ENCODE peak calls at places on chromosomes 2 and 18, in four cellular contexts. U is kidney epithelial cell, K is H9, O is activated T-cell treated with anti-CD3 and anti-CD28 coated beads for 1 hour. T is an unnamed sample.

GRCh38 chr2:172614932-172615331 is 59.0 kb downstream of the PDK1 start:
- DNase-seq in U (no peak), K (no peak), O (no peak), T (peak; percentile 10)

GRCh38 chr2:149330127-149331022 is at the start of gene LYPD6:
- DNase-seq in U (no peak), K (peak; percentile 78), O (no peak), T (peak; percentile 48)

GRCh38 chr2:126949775-126950174 is 51.1 kb downstream of the TEX51 start:
- DNase-seq in U (no peak), K (no peak), O (no peak), T (no peak)

GRCh38 chr2:69453475-69454129 is 16.4 kb upstream of the NFU1 start:
- DNase-seq in U (no peak), K (no peak), O (no peak), T (no peak)

GRCh38 chr18:14747513-14748474 is at the start of gene ANKRD30B:
- DNase-seq in U (no peak), K (peak; percentile 15), O (no peak), T (no peak)

GRCh38 chr2:16650287-16651249 is 15.1 kb downstream of the CYRIA start:
- DNase-seq in U (no peak), K (no peak), O (no peak), T (no peak)

GRCh38 chr2:167294031-167294774 is 405.9 kb downstream of the XIRP2 start:
- DNase-seq in U (no peak), K (no peak), O (no peak), T (peak; percentile 39)

GRCh38 chr2:233882353-233882752 is 14.2 kb upstream of the MSL3B start:
- DNase-seq in U (no peak), K (no peak), O (no peak), T (no peak)

GRCh38 chr18:68925268-68925667 is 127.4 kb downstream of the CCDC102B start:
- DNase-seq in U (no peak), K (no peak), O (no peak), T (no peak)

GRCh38 chr2:128631698-128632490 is 313.2 kb upstream of the HS6ST1 start:
- DNase-seq in U (no peak), K (peak; percentile 22), O (no peak), T (no peak)

GRCh38 chr18:52992041-52992440 is 652.0 kb downstream of the DCC start:
- DNase-seq in U (no peak), K (peak; percentile 41), O (no peak), T (no peak)

GRCh38 chr2:104046466-104046865 is 807.4 kb upstream of the POU3F3 start:
- DNase-seq in U (no peak), K (no peak), O (no peak), T (no peak)

GRCh38 chr2:233673896-233674295 is 2.2 kb downstream of the UGT1A9 start:
- DNase-seq in U (no peak), K (no peak), O (no peak), T (no peak)

GRCh38 chr18:53757346-53757745 is 467.1 kb downstream of the MBD2 start:
- DNase-seq in U (no peak), K (no peak), O (no peak), T (no peak)

GRCh38 chr2:237432484-237433092 is 18.6 kb upstream of the COL6A3 start:
- DNase-seq in U (peak; percentile 91), K (peak; percentile 56), O (peak; percentile 73), T (no peak)

GRCh38 chr2:224426650-224427049 is 24.7 kb upstream of the FAM124B start:
- DNase-seq in U (no peak), K (no peak), O (no peak), T (no peak)

GRCh38 chr18:12017079-12017478 is 35.8 kb downstream of the IMPA2 start:
- DNase-seq in U (no peak), K (no peak), O (no peak), T (no peak)

GRCh38 chr2:159982842-159983785 is 79.3 kb downstream of the PLA2R1 start:
- DNase-seq in U (no peak), K (no peak), O (no peak), T (peak; percentile 27)

GRCh38 chr2:188404341-188405004 is 112.8 kb downstream of the GULP1 start:
- DNase-seq in U (no peak), K (no peak), O (no peak), T (no peak)

GRCh38 chr18:31386683-31387082 is 10.1 kb downstream of the DSG4 start:
- DNase-seq in U (peak; percentile 92), K (no peak), O (no peak), T (no peak)

GRCh38 chr2:96326990-96327820 is 2.1 kb downstream of the ITPRIPL1 start:
- DNase-seq in U (no peak), K (no peak), O (no peak), T (no peak)

GRCh38 chr2:72917138-72917874 is at the start of gene EMX1:
- DNase-seq in U (no peak), K (peak; percentile 93), O (peak; percentile 24), T (peak; percentile 37)